ENCODE peak calls at places on chromosomes 12 and 14, in four cellular contexts. Q, F, I and L are unnamed samples.
A peak's percentile ranks its signal among the peaks of the same experiment; 100 is the strongest.

GRCh38 chr14:103313704-103314103 is 20.3 kb upstream of the EIF5 start:
- DNase-seq in Q (no peak), F (peak; percentile 69), I (no peak), L (no peak)

GRCh38 chr14:43651896-43652295 is 855.2 kb downstream of the FSCB start:
- DNase-seq in I (peak; percentile 59), F (no peak), Q (no peak), L (no peak)

GRCh38 chr14:78022059-78022458 is 148.1 kb upstream of the NRXN3 start:
- DNase-seq in I (peak; percentile 94), F (peak; percentile 11), Q (no peak), L (peak; percentile 19)

GRCh38 chr14:65502676-65503124 is 90.2 kb downstream of the FUT8 start:
- DNase-seq in Q (no peak), I (peak; percentile 71), F (no peak), L (no peak)

GRCh38 chr14:55533960-55534359 is 46.0 kb upstream of the KTN1 start:
- DNase-seq in Q (no peak), I (no peak), F (no peak), L (no peak)

GRCh38 chr12:76967181-76967885 is 88.5 kb upstream of the CSRP2 start:
- DNase-seq in Q (no peak), I (no peak), F (no peak), L (no peak)

GRCh38 chr12:98868076-98868475 is 223.0 kb downstream of the APAF1 start:
- DNase-seq in Q (no peak), F (no peak), I (no peak), L (no peak)

GRCh38 chr12:47822386-47822785 is 2.7 kb upstream of the HDAC7 start:
- DNase-seq in Q (no peak), I (no peak), F (no peak), L (no peak)

GRCh38 chr12:131313635-131314034 is 359.9 kb downstream of the ADGRD1 start:
- DNase-seq in F (no peak), Q (no peak), I (peak; percentile 11), L (no peak)

GRCh38 chr14:24080888-24081738 is 9.8 kb downstream of the CPNE6 start:
- DNase-seq in I (peak; percentile 92), F (peak; percentile 63), Q (peak; percentile 21), L (peak; percentile 84)

GRCh38 chr14:102849522-102850379 is 72.5 kb downstream of the TRAF3 start:
- DNase-seq in F (peak; percentile 44), I (peak; percentile 90), Q (no peak), L (peak; percentile 95)

GRCh38 chr14:32657081-32657480 is 281.6 kb upstream of the NPAS3 start:
- DNase-seq in I (no peak), F (peak; percentile 90), Q (peak; percentile 84), L (peak; percentile 26)

GRCh38 chr12:55698241-55698955 is 9.3 kb downstream of the ITGA7 start:
- DNase-seq in I (no peak), F (no peak), Q (no peak), L (no peak)

GRCh38 chr12:26863515-26863914 is 30.5 kb upstream of the ITPR2 start:
- DNase-seq in I (peak; percentile 33), F (no peak), Q (no peak), L (no peak)

GRCh38 chr12:17215754-17216153 is 609.8 kb upstream of the LMO3 start:
- DNase-seq in F (peak; percentile 9), I (peak; percentile 3), Q (no peak), L (no peak)

GRCh38 chr14:90652626-90653025 is 163.6 kb downstream of the TTC7B start:
- DNase-seq in Q (no peak), I (no peak), F (no peak), L (no peak)

GRCh38 chr12:5487971-5488955 is 56.4 kb downstream of the NTF3 start:
- DNase-seq in Q (peak; percentile 47), I (peak; percentile 26), F (no peak), L (peak; percentile 10)

GRCh38 chr14:104512771-104513640 is 66.6 kb upstream of the C14orf180 start:
- DNase-seq in I (no peak), F (no peak), Q (no peak), L (peak; percentile 84)

GRCh38 chr12:65923228-65923627 is 98.9 kb downstream of the HMGA2 start:
- DNase-seq in I (no peak), F (no peak), Q (no peak), L (no peak)

GRCh38 chr12:95582230-95583058 is 31.2 kb upstream of the USP44 start:
- DNase-seq in F (peak; percentile 28), I (peak; percentile 60), Q (peak; percentile 28), L (peak; percentile 22)

GRCh38 chr12:32671930-32672785 is 6.9 kb upstream of the DNM1L start:
- DNase-seq in I (peak; percentile 88), F (peak; percentile 74), Q (peak; percentile 79), L (peak; percentile 96)

GRCh38 chr12:130661059-130661458 is 55.0 kb downstream of the RIMBP2 start:
- DNase-seq in F (no peak), I (no peak), Q (no peak), L (no peak)

GRCh38 chr12:132401982-132402381 is 72.6 kb upstream of the GALNT9 start:
- DNase-seq in F (no peak), I (no peak), Q (no peak), L (no peak)

GRCh38 chr12:32603858-32604257 is 75.2 kb upstream of the DNM1L start:
- DNase-seq in I (no peak), Q (peak; percentile 64), F (no peak), L (no peak)

GRCh38 chr12:18753481-18754117 is 15.7 kb downstream of the CAPZA3 start:
- DNase-seq in F (no peak), Q (no peak), I (no peak), L (no peak)

GRCh38 chr12:51521554-51522276 is 69.3 kb upstream of the SCN8A start:
- DNase-seq in F (no peak), Q (no peak), I (peak; percentile 22), L (peak; percentile 22)

GRCh38 chr12:116303076-116303465 is 25.6 kb upstream of the MED13L start:
- DNase-seq in F (no peak), Q (no peak), I (no peak), L (no peak)

GRCh38 chr12:4145990-4146859 is 127.3 kb upstream of the CCND2 start:
- DNase-seq in I (no peak), Q (no peak), F (no peak), L (no peak)

GRCh38 chr12:118544569-118544968 is 168.2 kb downstream of the SUDS3 start:
- DNase-seq in I (no peak), Q (peak; percentile 61), F (no peak), L (no peak)

GRCh38 chr12:121227294-121227693 is 17.4 kb downstream of the P2RX4 start:
- DNase-seq in I (peak; percentile 93), Q (no peak), F (no peak), L (no peak)

GRCh38 chr12:65784616-65785015 is 39.7 kb upstream of the HMGA2 start:
- DNase-seq in I (no peak), F (no peak), Q (no peak), L (no peak)

GRCh38 chr12:82757059-82757458 is 70.4 kb downstream of the TMTC2 start:
- DNase-seq in Q (no peak), F (no peak), I (no peak), L (no peak)

GRCh38 chr12:69834147-69834546 is 9.1 kb downstream of the MYRFL start:
- DNase-seq in F (no peak), I (no peak), Q (no peak), L (no peak)

GRCh38 chr12:62785941-62786559 is 148.9 kb downstream of the PPM1H start:
- DNase-seq in F (no peak), I (peak; percentile 17), Q (peak; percentile 95), L (peak; percentile 61)

GRCh38 chr12:93865751-93866150 is 188.6 kb downstream of the CRADD start:
- DNase-seq in F (no peak), I (no peak), Q (no peak), L (no peak)

GRCh38 chr12:1836854-1837411 is 16.6 kb downstream of the LRTM2 start:
- DNase-seq in I (peak; percentile 98), Q (no peak), F (peak; percentile 52), L (peak; percentile 85)